ENCODE peak calls at places on chromosomes 6 and 20, in eight cellular contexts. One of them, this sample, is unnamed.

GRCh38 chr20:38311100-38311499 is 7.1 kb downstream of the BPI start:
- DNase-seq in ovary: no peak
- DNase-seq in fibroblast of the aortic adventitia: no peak
- DNase-seq in pancreas: no peak
- DNase-seq in chondrocyte: no peak
- DNase-seq in effector CD4-positive, alpha-beta T cell: no peak
- DNase-seq in cardiac fibroblast: no peak
- DNase-seq in WTC11: no peak
- DNase-seq in this sample: no peak

GRCh38 chr6:25279748-25280616 is 808 bp downstream of the CARMIL1 start:
- DNase-seq in ovary: peak
- DNase-seq in fibroblast of the aortic adventitia: peak
- DNase-seq in pancreas: peak
- DNase-seq in chondrocyte: no peak
- DNase-seq in effector CD4-positive, alpha-beta T cell: peak
- DNase-seq in cardiac fibroblast: no peak
- DNase-seq in WTC11: peak
- DNase-seq in this sample: no peak

GRCh38 chr6:112287836-112288235 is 33.5 kb upstream of the LAMA4 start:
- DNase-seq in ovary: no peak
- DNase-seq in fibroblast of the aortic adventitia: no peak
- DNase-seq in pancreas: no peak
- DNase-seq in chondrocyte: no peak
- DNase-seq in effector CD4-positive, alpha-beta T cell: no peak
- DNase-seq in cardiac fibroblast: no peak
- DNase-seq in WTC11: no peak
- DNase-seq in this sample: no peak

GRCh38 chr6:2557181-2557720 is 193.5 kb downstream of the MYLK4 start:
- DNase-seq in ovary: no peak
- DNase-seq in fibroblast of the aortic adventitia: no peak
- DNase-seq in pancreas: no peak
- DNase-seq in chondrocyte: no peak
- DNase-seq in effector CD4-positive, alpha-beta T cell: no peak
- DNase-seq in cardiac fibroblast: no peak
- DNase-seq in WTC11: no peak
- DNase-seq in this sample: no peak

GRCh38 chr6:140537211-140537610 is 1162.8 kb upstream of the CITED2 start:
- DNase-seq in ovary: no peak
- DNase-seq in fibroblast of the aortic adventitia: peak
- DNase-seq in pancreas: no peak
- DNase-seq in chondrocyte: no peak
- DNase-seq in effector CD4-positive, alpha-beta T cell: no peak
- DNase-seq in cardiac fibroblast: no peak
- DNase-seq in WTC11: no peak
- DNase-seq in this sample: no peak

GRCh38 chr20:856361-856775 is 22.9 kb downstream of the FAM110A start:
- DNase-seq in ovary: no peak
- DNase-seq in fibroblast of the aortic adventitia: peak
- DNase-seq in pancreas: no peak
- DNase-seq in chondrocyte: peak
- DNase-seq in effector CD4-positive, alpha-beta T cell: peak
- DNase-seq in cardiac fibroblast: peak
- DNase-seq in WTC11: no peak
- DNase-seq in this sample: no peak

GRCh38 chr6:63904844-63905243 is 269.2 kb downstream of the PHF3 start:
- DNase-seq in ovary: no peak
- DNase-seq in fibroblast of the aortic adventitia: peak
- DNase-seq in pancreas: no peak
- DNase-seq in chondrocyte: no peak
- DNase-seq in effector CD4-positive, alpha-beta T cell: no peak
- DNase-seq in cardiac fibroblast: peak
- DNase-seq in WTC11: no peak
- DNase-seq in this sample: no peak

GRCh38 chr6:140921366-140922226 is 1211.1 kb upstream of the GJE1 start:
- DNase-seq in ovary: no peak
- DNase-seq in fibroblast of the aortic adventitia: peak
- DNase-seq in pancreas: no peak
- DNase-seq in chondrocyte: no peak
- DNase-seq in effector CD4-positive, alpha-beta T cell: no peak
- DNase-seq in cardiac fibroblast: peak
- DNase-seq in WTC11: no peak
- DNase-seq in this sample: no peak

GRCh38 chr6:36913082-36913481 is 27.3 kb downstream of the C6orf89 start:
- DNase-seq in ovary: no peak
- DNase-seq in fibroblast of the aortic adventitia: no peak
- DNase-seq in pancreas: no peak
- DNase-seq in chondrocyte: no peak
- DNase-seq in effector CD4-positive, alpha-beta T cell: no peak
- DNase-seq in cardiac fibroblast: no peak
- DNase-seq in WTC11: no peak
- DNase-seq in this sample: no peak

GRCh38 chr6:26003102-26003694 is 40.6 kb downstream of the TRIM38 start:
- DNase-seq in ovary: peak
- DNase-seq in fibroblast of the aortic adventitia: peak
- DNase-seq in pancreas: no peak
- DNase-seq in chondrocyte: no peak
- DNase-seq in effector CD4-positive, alpha-beta T cell: peak
- DNase-seq in cardiac fibroblast: peak
- DNase-seq in WTC11: peak
- DNase-seq in this sample: no peak

GRCh38 chr6:122696079-122696478 is 83.4 kb upstream of the FABP7 start:
- DNase-seq in ovary: no peak
- DNase-seq in fibroblast of the aortic adventitia: peak
- DNase-seq in pancreas: no peak
- DNase-seq in chondrocyte: no peak
- DNase-seq in effector CD4-positive, alpha-beta T cell: no peak
- DNase-seq in cardiac fibroblast: peak
- DNase-seq in WTC11: no peak
- DNase-seq in this sample: no peak

This sample was measured in hypothalamus.